ENCODE peak calls at places on chromosomes 13 and 19, in five cellular contexts. V is endodermal cell, O is Daoy, U is frontal cortex, I is mucosa of descending colon. W is an unnamed sample.

GRCh38 chr19:30338878-30339623 is 33.1 kb upstream of the ZNF536 start:
- DNase-seq in I (no peak), O (no peak), V (peak), U (no peak), W (no peak)

GRCh38 chr19:44517146-44517545 is 12.3 kb downstream of the CEACAM20 start:
- DNase-seq in U (no peak), O (no peak), I (no peak), V (no peak), W (no peak)

GRCh38 chr19:44988896-44989563 is 12.2 kb upstream of the RELB start:
- DNase-seq in O (peak), U (no peak), I (peak), V (peak), W (no peak)

GRCh38 chr19:8361921-8362793 is 1.8 kb upstream of the ANGPTL4 start:
- DNase-seq in U (peak), V (no peak), O (peak), I (peak), W (peak)

GRCh38 chr13:89082623-89083022 is 1411.5 kb downstream of the SLITRK5 start:
- DNase-seq in O (no peak), U (no peak), V (no peak), I (no peak), W (no peak)

GRCh38 chr19:15419413-15420025 is 731 bp upstream of the AKAP8L start:
- DNase-seq in V (no peak), O (peak), I (no peak), U (no peak), W (no peak)

GRCh38 chr13:74205313-74205690 is 71.1 kb upstream of the KLF12 start:
- DNase-seq in O (no peak), U (no peak), V (no peak), I (no peak), W (no peak)

GRCh38 chr13:45120967-45121366 is 657 bp downstream of the GTF2F2 start:
- DNase-seq in U (no peak), I (peak), O (no peak), V (no peak), W (no peak)

GRCh38 chr13:35690546-35690945 is 214.1 kb upstream of the MAB21L1 start:
- DNase-seq in U (no peak), V (peak), I (no peak), O (no peak), W (no peak)

GRCh38 chr13:94061316-94061715 is 418.2 kb downstream of the DCT start:
- DNase-seq in O (peak), V (no peak), I (no peak), U (no peak), W (no peak)

GRCh38 chr13:50082426-50083283 is 67.4 kb downstream of the KCNRG start:
- DNase-seq in U (no peak), O (peak), V (peak), I (peak), W (peak)

GRCh38 chr13:93744886-93745285 is 518.3 kb downstream of the GPC6 start:
- DNase-seq in O (no peak), U (no peak), I (no peak), V (no peak), W (no peak)

GRCh38 chr13:35630551-35631275 is 154.2 kb upstream of the MAB21L1 start:
- DNase-seq in O (peak), U (no peak), I (peak), V (peak), W (no peak)

GRCh38 chr13:94249512-94249911 is 230.0 kb downstream of the DCT start:
- DNase-seq in U (no peak), O (peak), V (peak), I (no peak), W (no peak)

GRCh38 chr19:50492303-50493052 is 15.8 kb upstream of the GARIN5A start:
- DNase-seq in U (no peak), I (no peak), O (no peak), V (peak), W (no peak)

GRCh38 chr19:16893686-16893990 is 4.8 kb downstream of the F2RL3 start:
- DNase-seq in I (no peak), V (no peak), O (no peak), U (no peak), W (no peak)

GRCh38 chr13:102721800-102722231 is 27.0 kb upstream of the METTL21C start:
- DNase-seq in U (peak), O (no peak), V (no peak), I (no peak), W (no peak)

GRCh38 chr13:74794147-74794546 is 659.9 kb upstream of the KLF12 start:
- DNase-seq in U (no peak), O (no peak), V (peak), I (no peak), W (no peak)

GRCh38 chr13:99178636-99179035 is 22.0 kb upstream of the UBAC2 start:
- DNase-seq in O (no peak), V (no peak), U (no peak), I (no peak), W (no peak)

GRCh38 chr19:49469828-49470614 is 4.0 kb upstream of the FLT3LG start:
- DNase-seq in V (no peak), O (no peak), U (no peak), I (peak), W (no peak)

GRCh38 chr13:20436505-20436904 is 89.2 kb downstream of the CRYL1 start:
- DNase-seq in V (no peak), U (no peak), I (no peak), O (no peak), W (no peak)

GRCh38 chr19:58477130-58477529 is 978 bp downstream of the ZNF446 start:
- DNase-seq in U (no peak), V (no peak), I (no peak), O (no peak), W (peak)

GRCh38 chr19:54523403-54523802 is 20.8 kb downstream of the LAIR2 start:
- DNase-seq in I (no peak), V (no peak), O (peak), U (no peak), W (no peak)

GRCh38 chr13:78978381-78978998 is 319.5 kb upstream of the OBI1 start:
- DNase-seq in I (peak), O (peak), U (peak), V (peak), W (no peak)

GRCh38 chr19:45283443-45284033 is 32.5 kb downstream of the MARK4 start:
- DNase-seq in V (no peak), U (no peak), I (no peak), O (no peak), W (no peak)